ENCODE peak calls at places on chromosome X, in nine cellular contexts. R is adrenal gland, J is esophagus squamous epithelium, T is HepG2, A is heart left ventricle, V is stomach, P is IMR-90, H is lower leg skin, I is NB4. K is an unnamed sample.

GRCh38 chrX:47579537-47579936 is 2.7 kb upstream of the TIMP1 start:
- DNase-seq in R (no peak), J (no peak), T (no peak), A (no peak), V (no peak), P (peak), H (no peak), I (peak), K (no peak)

GRCh38 chrX:20001615-20002014 is 10.8 kb upstream of the BCLAF3 start:
- DNase-seq in R (no peak), J (no peak), T (no peak), A (no peak), V (no peak), P (no peak), H (no peak), I (no peak), K (no peak)

GRCh38 chrX:72714471-72714916 is 388 bp upstream of the PHKA1 start:
- DNase-seq in R (peak), J (no peak), T (peak), A (peak), V (peak), P (peak), H (peak), I (peak), K (peak)

GRCh38 chrX:101078716-101079115 is at the start of gene TMEM35A:
- DNase-seq in R (no peak), J (no peak), T (no peak), A (no peak), V (no peak), P (peak), H (no peak), I (no peak), K (no peak)

GRCh38 chrX:9885150-9885549 is 82.0 kb upstream of the CLDN34 start:
- DNase-seq in R (peak), J (no peak), T (peak), A (peak), V (peak), P (peak), H (peak), I (peak), K (no peak)

GRCh38 chrX:102155806-102156179 is at the start of gene BEX5:
- DNase-seq in R (peak), J (no peak), T (no peak), A (peak), V (peak), P (no peak), H (peak), I (no peak), K (peak)

GRCh38 chrX:124392794-124393193 is 46.4 kb downstream of the SH2D1A start:
- DNase-seq in R (no peak), J (no peak), T (no peak), A (no peak), V (no peak), P (no peak), H (no peak), I (no peak), K (no peak)

GRCh38 chrX:134692990-134693389 is 34.7 kb upstream of the PLAC1 start:
- DNase-seq in R (no peak), J (no peak), T (no peak), A (no peak), V (no peak), P (peak), H (no peak), I (no peak), K (no peak)

GRCh38 chrX:140967036-140967435 is 35.4 kb upstream of the SPANXB1 start:
- DNase-seq in R (no peak), J (no peak), T (no peak), A (no peak), V (no peak), P (no peak), H (no peak), I (no peak), K (no peak)

GRCh38 chrX:139639253-139639652 is 68.7 kb downstream of the MCF2 start:
- DNase-seq in R (peak), J (no peak), T (no peak), A (no peak), V (no peak), P (no peak), H (no peak), I (no peak), K (no peak)

GRCh38 chrX:153642655-153643430 is 4.2 kb upstream of the DUSP9 start:
- DNase-seq in R (no peak), J (no peak), T (no peak), A (no peak), V (no peak), P (no peak), H (no peak), I (no peak), K (no peak)

GRCh38 chrX:50704987-50705386 is 109.0 kb downstream of the SHROOM4 start:
- DNase-seq in R (no peak), J (no peak), T (no peak), A (no peak), V (no peak), P (no peak), H (no peak), I (no peak), K (no peak)

GRCh38 chrX:78199851-78200250 is 60.4 kb upstream of the TAF9B start:
- DNase-seq in R (no peak), J (no peak), T (peak), A (no peak), V (no peak), P (peak), H (no peak), I (peak), K (no peak)

GRCh38 chrX:153925739-153926593 is at the start of gene ARHGAP4:
- DNase-seq in R (no peak), J (no peak), T (no peak), A (no peak), V (no peak), P (no peak), H (no peak), I (no peak), K (no peak)

GRCh38 chrX:39988496-39988895 is 109.3 kb downstream of the BCOR start:
- DNase-seq in R (no peak), J (no peak), T (no peak), A (no peak), V (no peak), P (no peak), H (no peak), I (no peak), K (no peak)

GRCh38 chrX:120452131-120452530 is 17.0 kb downstream of the LAMP2 start:
- DNase-seq in R (no peak), J (no peak), T (peak), A (no peak), V (no peak), P (peak), H (no peak), I (peak), K (no peak)

GRCh38 chrX:3712870-3713224 is 602 bp downstream of the PRKX start:
- DNase-seq in R (no peak), J (no peak), T (no peak), A (no peak), V (no peak), P (no peak), H (no peak), I (no peak), K (peak)

GRCh38 chrX:120309873-120310730 is 1.2 kb downstream of the TMEM255A start:
- DNase-seq in R (peak), J (no peak), T (no peak), A (no peak), V (no peak), P (no peak), H (no peak), I (peak), K (no peak)

GRCh38 chrX:150361777-150362351 is 1.3 kb upstream of the MAMLD1 start:
- DNase-seq in R (peak), J (no peak), T (no peak), A (no peak), V (no peak), P (peak), H (no peak), I (no peak), K (peak)

GRCh38 chrX:95885074-95885473 is 799.6 kb upstream of the DIAPH2 start:
- DNase-seq in R (no peak), J (no peak), T (no peak), A (peak), V (no peak), P (no peak), H (peak), I (no peak), K (peak)

GRCh38 chrX:97907791-97908190 is 1024.1 kb downstream of the RPA4 start:
- DNase-seq in R (no peak), J (no peak), T (no peak), A (no peak), V (no peak), P (no peak), H (no peak), I (no peak), K (no peak)

GRCh38 chrX:141714680-141715079 is 16.1 kb upstream of the SPANXD start:
- DNase-seq in R (no peak), J (no peak), T (no peak), A (no peak), V (no peak), P (no peak), H (no peak), I (no peak), K (no peak)

GRCh38 chrX:10121787-10122186 is 35.0 kb upstream of the CLCN4 start:
- DNase-seq in R (no peak), J (no peak), T (no peak), A (no peak), V (no peak), P (no peak), H (no peak), I (peak), K (no peak)

GRCh38 chrX:87392369-87392768 is 125.2 kb upstream of the KLHL4 start:
- DNase-seq in R (no peak), J (no peak), T (no peak), A (no peak), V (no peak), P (no peak), H (no peak), I (no peak), K (no peak)

GRCh38 chrX:34638116-34638515 is 19.0 kb downstream of the TMEM47 start:
- DNase-seq in R (no peak), J (no peak), T (peak), A (no peak), V (no peak), P (peak), H (no peak), I (peak), K (no peak)

GRCh38 chrX:45757272-45757671 is 556.6 kb upstream of the DIPK2B start:
- DNase-seq in R (no peak), J (no peak), T (no peak), A (no peak), V (no peak), P (no peak), H (no peak), I (no peak), K (no peak)

GRCh38 chrX:151896734-151897474 is 15.8 kb upstream of the MAGEA4 start:
- DNase-seq in R (no peak), J (no peak), T (no peak), A (no peak), V (no peak), P (peak), H (no peak), I (no peak), K (no peak)

GRCh38 chrX:118884552-118885138 is 61.0 kb downstream of the ZCCHC12 start:
- DNase-seq in R (no peak), J (no peak), T (peak), A (no peak), V (no peak), P (no peak), H (no peak), I (no peak), K (no peak)
- TF ChIP-seq POLR2A in R (no peak), J (no peak), T (no peak), A (no peak), V (no peak), P (no peak), H (no peak), I (no peak), K (no peak)

DNA sequence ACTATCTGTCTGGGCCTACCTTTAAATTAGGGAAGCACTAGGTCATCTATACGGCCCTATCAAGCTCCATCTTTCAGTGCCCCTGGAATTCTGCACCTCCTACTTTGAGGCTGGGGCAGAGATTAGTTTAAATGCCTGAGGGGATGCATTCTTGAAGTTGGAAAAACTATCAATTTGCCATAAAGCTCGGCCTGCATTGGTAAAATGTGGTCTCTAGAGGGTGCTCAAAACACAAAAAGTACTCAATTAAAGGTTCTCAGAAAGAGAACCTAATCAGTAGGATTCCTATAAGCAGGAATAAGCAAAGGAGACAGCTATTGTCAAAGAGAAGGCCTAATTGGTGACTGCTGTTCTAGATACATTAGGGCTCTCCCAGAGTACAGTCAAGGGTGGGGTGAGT is 111.7 kb downstream of the AMER1 start:
- DNase-seq in R (no peak), J (no peak), T (no peak), A (no peak), V (no peak), P (peak), H (no peak), I (peak), K (no peak)
- TF ChIP-seq CTCF in R (peak), J (peak), T (peak), A (peak), V (no peak), P (peak), H (no peak), I (peak), K (no peak)

GRCh38 chrX:114962209-114962608 is 55.2 kb downstream of the IL13RA2 start:
- DNase-seq in R (no peak), J (no peak), T (no peak), A (no peak), V (no peak), P (no peak), H (no peak), I (no peak), K (no peak)

GRCh38 chrX:114964374-114964773 is 53.0 kb downstream of the IL13RA2 start:
- DNase-seq in R (no peak), J (no peak), T (no peak), A (no peak), V (no peak), P (no peak), H (no peak), I (no peak), K (no peak)

DNA sequence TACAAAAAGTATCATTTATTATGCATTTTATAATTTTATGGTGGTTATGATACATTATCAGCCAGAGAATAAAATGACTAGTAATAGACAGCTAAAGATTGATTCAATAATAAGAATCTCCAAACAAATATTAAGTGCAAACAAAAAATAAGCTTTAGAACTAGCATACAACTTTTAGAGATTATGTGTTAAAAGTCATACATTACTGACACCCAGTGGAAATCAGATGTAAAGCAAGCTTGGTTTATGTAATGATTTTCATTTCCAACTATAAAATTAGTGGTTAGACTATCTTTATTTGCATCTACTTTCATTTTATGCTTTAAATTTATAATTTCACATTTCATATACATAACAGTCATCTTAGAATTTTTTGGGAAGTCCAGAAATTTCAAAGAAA is 57.7 kb downstream of the IL13RA2 start:
- DNase-seq in R (no peak), J (no peak), T (no peak), A (no peak), V (no peak), P (peak), H (no peak), I (peak), K (no peak)
- TF ChIP-seq POLR2A in R (no peak), J (no peak), T (no peak), A (no peak), V (no peak), P (no peak), H (no peak), I (no peak), K (no peak)

GRCh38 chrX:48918644-48919340 is at the start of gene PIM2:
- DNase-seq in R (peak), J (peak), T (peak), A (peak), V (peak), P (peak), H (peak), I (peak), K (peak)
- TF ChIP-seq CTCF in R (no peak), J (no peak), T (no peak), A (no peak), V (no peak), P (no peak), H (no peak), I (no peak), K (no peak)

DNA sequence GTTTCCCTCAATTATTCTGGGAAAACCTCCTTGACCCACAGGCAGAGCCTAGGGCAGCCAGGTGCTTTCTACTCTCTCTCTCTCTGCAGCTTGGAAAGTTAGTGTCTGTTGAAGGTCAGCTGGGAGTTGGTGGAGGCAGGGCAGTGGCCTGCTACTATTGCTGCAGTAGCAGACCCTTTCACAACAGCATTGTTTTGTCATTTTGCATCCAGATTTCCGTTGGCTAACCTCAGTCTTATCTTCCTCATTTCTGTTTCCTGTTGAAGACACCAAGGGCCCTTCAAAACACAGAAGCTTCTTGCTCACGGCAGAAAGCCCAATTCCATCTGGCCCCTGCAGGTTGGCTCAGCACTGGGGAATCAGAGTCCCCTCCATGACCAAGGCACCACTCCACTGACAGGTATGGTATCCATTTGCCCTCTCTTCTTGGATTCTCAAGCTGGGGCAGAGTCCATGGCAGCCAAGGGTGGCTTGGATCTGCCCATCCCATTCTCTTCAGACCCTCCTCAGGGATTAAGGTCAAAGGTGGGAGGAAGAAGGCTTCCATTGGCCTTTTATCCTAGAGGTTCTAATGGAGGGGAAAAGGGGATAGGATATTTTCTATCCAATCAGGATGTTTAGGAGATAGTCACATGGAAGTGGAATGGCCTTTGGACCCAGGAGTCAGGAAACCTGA is 24.6 kb downstream of the VSIG4 start:
- DNase-seq in R (no peak), J (no peak), T (no peak), A (no peak), V (no peak), P (no peak), H (peak), I (peak), K (no peak)
- TF ChIP-seq POLR2A in R (peak), J (peak), T (no peak), A (no peak), V (no peak), P (no peak), H (no peak), I (peak), K (no peak)

GRCh38 chrX:132948648-132949260 is 9.7 kb downstream of the HS6ST2 start:
- DNase-seq in R (no peak), J (no peak), T (no peak), A (no peak), V (no peak), P (no peak), H (no peak), I (peak), K (no peak)
- TF ChIP-seq CTCF in R (no peak), J (peak), T (no peak), A (no peak), V (no peak), P (no peak), H (no peak), I (peak), K (no peak)

DNA sequence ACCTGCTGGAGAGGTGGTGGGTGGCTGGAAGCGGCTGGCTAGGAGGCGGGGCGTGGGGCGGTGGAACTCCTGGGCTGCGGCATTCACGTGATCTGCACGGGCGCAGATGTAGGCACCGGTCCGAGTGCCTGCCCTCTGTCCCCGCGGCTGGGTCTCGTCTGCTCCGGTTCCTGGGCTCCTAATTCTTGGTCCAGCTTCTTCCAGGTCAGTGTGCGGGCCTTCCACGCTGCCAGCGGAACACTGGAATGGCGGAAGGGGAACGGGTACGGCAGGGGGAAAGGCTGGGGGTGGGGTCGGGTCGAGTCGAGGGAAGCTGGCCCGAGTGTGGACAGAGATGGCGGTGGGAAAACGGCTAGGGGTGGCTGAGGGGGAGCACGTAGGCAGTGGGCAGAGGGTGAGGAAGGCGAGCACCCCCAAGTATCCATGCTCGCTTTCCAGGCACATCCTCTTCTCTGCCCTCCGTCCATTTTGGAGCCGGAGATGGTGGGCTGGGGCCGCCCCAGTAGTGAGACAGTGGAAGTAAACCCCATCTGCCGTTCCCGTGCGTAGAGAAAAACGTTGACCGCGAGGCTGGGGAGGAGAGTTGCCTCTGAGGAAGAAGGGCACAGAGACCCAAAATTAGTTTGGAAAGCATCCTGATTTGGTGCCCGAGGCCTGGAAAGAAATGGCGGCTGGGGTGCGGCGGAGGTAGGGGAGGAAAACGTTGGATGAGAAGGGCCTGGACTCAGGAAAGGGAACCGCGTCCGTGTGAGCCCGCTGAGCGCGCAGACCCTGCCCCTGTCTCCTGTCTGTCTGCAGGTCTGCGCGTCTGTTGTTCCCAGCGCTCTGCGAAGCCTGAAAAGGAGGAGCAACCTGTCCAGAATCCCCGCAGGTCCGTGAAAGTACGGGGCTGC is at the start of gene TCEAL4:
- DNase-seq in R (peak), J (no peak), T (no peak), A (peak), V (peak), P (no peak), H (peak), I (no peak), K (peak)
- TF ChIP-seq POLR2A in R (peak), J (peak), T (peak), A (peak), V (no peak), P (no peak), H (no peak), I (no peak), K (peak)

GRCh38 chrX:81280148-81280547 is 78.2 kb downstream of the SH3BGRL start:
- DNase-seq in R (no peak), J (no peak), T (no peak), A (no peak), V (no peak), P (no peak), H (no peak), I (no peak), K (no peak)
- TF ChIP-seq CTCF in R (peak), J (no peak), T (no peak), A (no peak), V (no peak), P (peak), H (no peak), I (no peak), K (no peak)

GRCh38 chrX:118495061-118495921 is at the start of gene DOCK11:
- DNase-seq in R (peak), J (peak), T (peak), A (peak), V (peak), P (peak), H (peak), I (peak), K (peak)
- TF ChIP-seq POLR2A in R (no peak), J (peak), T (no peak), A (peak), V (no peak), P (no peak), H (no peak), I (peak), K (no peak)

DNA sequence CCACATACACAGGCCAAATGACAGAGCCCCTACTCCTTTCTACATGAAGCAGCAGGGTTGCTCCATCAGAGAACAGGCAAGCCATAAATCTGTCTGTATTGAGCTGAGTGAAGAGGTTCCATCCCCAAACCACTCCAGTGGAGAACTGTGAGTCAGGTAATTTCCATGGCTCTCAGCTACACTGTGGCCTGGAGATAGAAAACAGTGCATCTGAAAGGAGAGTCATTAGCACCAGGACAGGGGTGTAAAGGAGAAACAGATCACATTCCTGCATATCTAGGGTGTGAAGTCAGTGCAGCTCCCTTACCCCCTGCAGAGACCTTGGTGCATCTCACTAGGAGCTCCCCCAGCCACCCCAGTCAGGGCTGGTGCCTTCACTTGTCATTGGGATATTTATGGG is 314.7 kb downstream of the CHIC1 start:
- DNase-seq in R (no peak), J (no peak), T (no peak), A (no peak), V (no peak), P (no peak), H (no peak), I (no peak), K (no peak)
- TF ChIP-seq CTCF in R (no peak), J (no peak), T (no peak), A (no peak), V (no peak), P (no peak), H (no peak), I (no peak), K (no peak)